ENCODE peak calls at places on chromosomes 1 and 21, in nine cellular contexts. One of them, this sample, is unnamed.

GRCh38 chr1:214957330-214958137 is 125.0 kb upstream of the KCNK2 start:
- DNase-seq in H54: peak; percentile 26
- DNase-seq in astrocyte of the spinal cord: peak; percentile 95
- DNase-seq in NCI-H1105: no peak
- DNase-seq in HCEC 1CT: peak; percentile 99
- DNase-seq in NCI-H526: no peak
- DNase-seq in NCI-H1417: no peak
- DNase-seq in stomach: no peak
- DNase-seq in stimulated activated CD8-positive, alpha-beta memory T cell treated with anti-CD3 and anti-CD28 coated beads, Interleukin-4, amount 100 ng/mL, for 1 hour: no peak
- DNase-seq in this sample: no peak

GRCh38 chr1:4802024-4802423 is 147.6 kb downstream of the AJAP1 start:
- DNase-seq in H54: no peak
- DNase-seq in astrocyte of the spinal cord: no peak
- DNase-seq in NCI-H1105: no peak
- DNase-seq in HCEC 1CT: no peak
- DNase-seq in NCI-H526: no peak
- DNase-seq in NCI-H1417: no peak
- DNase-seq in stomach: no peak
- DNase-seq in stimulated activated CD8-positive, alpha-beta memory T cell treated with anti-CD3 and anti-CD28 coated beads, Interleukin-4, amount 100 ng/mL, for 1 hour: no peak
- DNase-seq in this sample: no peak

GRCh38 chr1:170663011-170663410 is 920 bp upstream of the PRRX1 start:
- DNase-seq in H54: no peak
- DNase-seq in astrocyte of the spinal cord: peak; percentile 63
- DNase-seq in NCI-H1105: no peak
- DNase-seq in HCEC 1CT: peak; percentile 23
- DNase-seq in NCI-H526: no peak
- DNase-seq in NCI-H1417: no peak
- DNase-seq in stomach: no peak
- DNase-seq in stimulated activated CD8-positive, alpha-beta memory T cell treated with anti-CD3 and anti-CD28 coated beads, Interleukin-4, amount 100 ng/mL, for 1 hour: no peak
- DNase-seq in this sample: no peak

GRCh38 chr21:15421521-15421920 is 308.3 kb upstream of the USP25 start:
- DNase-seq in H54: no peak
- DNase-seq in astrocyte of the spinal cord: peak; percentile 43
- DNase-seq in NCI-H1105: no peak
- DNase-seq in HCEC 1CT: no peak
- DNase-seq in NCI-H526: no peak
- DNase-seq in NCI-H1417: no peak
- DNase-seq in stomach: no peak
- DNase-seq in stimulated activated CD8-positive, alpha-beta memory T cell treated with anti-CD3 and anti-CD28 coated beads, Interleukin-4, amount 100 ng/mL, for 1 hour: no peak
- DNase-seq in this sample: no peak

GRCh38 chr1:18575620-18576019 is 55.0 kb upstream of the PAX7 start:
- DNase-seq in H54: no peak
- DNase-seq in astrocyte of the spinal cord: no peak
- DNase-seq in NCI-H1105: peak; percentile 22
- DNase-seq in HCEC 1CT: peak; percentile 11
- DNase-seq in NCI-H526: peak; percentile 54
- DNase-seq in NCI-H1417: peak; percentile 50
- DNase-seq in stomach: peak; percentile 80
- DNase-seq in stimulated activated CD8-positive, alpha-beta memory T cell treated with anti-CD3 and anti-CD28 coated beads, Interleukin-4, amount 100 ng/mL, for 1 hour: peak; percentile 13
- DNase-seq in this sample: no peak

GRCh38 chr1:168842306-168842705 is 113.3 kb upstream of the DPT start:
- DNase-seq in H54: no peak
- DNase-seq in astrocyte of the spinal cord: no peak
- DNase-seq in NCI-H1105: no peak
- DNase-seq in HCEC 1CT: no peak
- DNase-seq in NCI-H526: no peak
- DNase-seq in NCI-H1417: no peak
- DNase-seq in stomach: no peak
- DNase-seq in stimulated activated CD8-positive, alpha-beta memory T cell treated with anti-CD3 and anti-CD28 coated beads, Interleukin-4, amount 100 ng/mL, for 1 hour: no peak
- DNase-seq in this sample: no peak

GRCh38 chr1:81118550-81118949 is 682.2 kb upstream of the ADGRL2 start:
- DNase-seq in H54: no peak
- DNase-seq in astrocyte of the spinal cord: no peak
- DNase-seq in NCI-H1105: no peak
- DNase-seq in HCEC 1CT: peak; percentile 50
- DNase-seq in NCI-H526: no peak
- DNase-seq in NCI-H1417: no peak
- DNase-seq in stomach: no peak
- DNase-seq in stimulated activated CD8-positive, alpha-beta memory T cell treated with anti-CD3 and anti-CD28 coated beads, Interleukin-4, amount 100 ng/mL, for 1 hour: no peak
- DNase-seq in this sample: no peak

GRCh38 chr1:105087496-105087895 is 1337.8 kb downstream of the AMY1C start:
- DNase-seq in H54: no peak
- DNase-seq in astrocyte of the spinal cord: peak; percentile 49
- DNase-seq in NCI-H1105: no peak
- DNase-seq in HCEC 1CT: no peak
- DNase-seq in NCI-H526: peak; percentile 29
- DNase-seq in NCI-H1417: no peak
- DNase-seq in stomach: no peak
- DNase-seq in stimulated activated CD8-positive, alpha-beta memory T cell treated with anti-CD3 and anti-CD28 coated beads, Interleukin-4, amount 100 ng/mL, for 1 hour: no peak
- DNase-seq in this sample: peak; percentile 55

GRCh38 chr1:208029381-208030319 is 118.7 kb upstream of the CD34 start:
- DNase-seq in H54: peak; percentile 35
- DNase-seq in astrocyte of the spinal cord: peak; percentile 78
- DNase-seq in NCI-H1105: no peak
- DNase-seq in HCEC 1CT: peak; percentile 30
- DNase-seq in NCI-H526: no peak
- DNase-seq in NCI-H1417: no peak
- DNase-seq in stomach: no peak
- DNase-seq in stimulated activated CD8-positive, alpha-beta memory T cell treated with anti-CD3 and anti-CD28 coated beads, Interleukin-4, amount 100 ng/mL, for 1 hour: no peak
- DNase-seq in this sample: no peak

GRCh38 chr1:157195521-157196244 is 57.5 kb upstream of the ETV3 start:
- DNase-seq in H54: no peak
- DNase-seq in astrocyte of the spinal cord: no peak
- DNase-seq in NCI-H1105: no peak
- DNase-seq in HCEC 1CT: no peak
- DNase-seq in NCI-H526: no peak
- DNase-seq in NCI-H1417: no peak
- DNase-seq in stomach: no peak
- DNase-seq in stimulated activated CD8-positive, alpha-beta memory T cell treated with anti-CD3 and anti-CD28 coated beads, Interleukin-4, amount 100 ng/mL, for 1 hour: no peak
- DNase-seq in this sample: no peak

GRCh38 chr1:204225841-204226745 is 12.3 kb upstream of the GOLT1A start:
- DNase-seq in H54: no peak
- DNase-seq in astrocyte of the spinal cord: no peak
- DNase-seq in NCI-H1105: no peak
- DNase-seq in HCEC 1CT: no peak
- DNase-seq in NCI-H526: no peak
- DNase-seq in NCI-H1417: no peak
- DNase-seq in stomach: peak; percentile 65
- DNase-seq in stimulated activated CD8-positive, alpha-beta memory T cell treated with anti-CD3 and anti-CD28 coated beads, Interleukin-4, amount 100 ng/mL, for 1 hour: no peak
- DNase-seq in this sample: no peak

GRCh38 chr1:1462318-1462966 is 9.1 kb upstream of the ATAD3B start:
- DNase-seq in H54: no peak
- DNase-seq in astrocyte of the spinal cord: no peak
- DNase-seq in NCI-H1105: no peak
- DNase-seq in HCEC 1CT: peak; percentile 34
- DNase-seq in NCI-H526: no peak
- DNase-seq in NCI-H1417: no peak
- DNase-seq in stomach: no peak
- DNase-seq in stimulated activated CD8-positive, alpha-beta memory T cell treated with anti-CD3 and anti-CD28 coated beads, Interleukin-4, amount 100 ng/mL, for 1 hour: no peak
- DNase-seq in this sample: no peak

GRCh38 chr1:40936878-40937484 is 42.5 kb upstream of the CTPS1 start:
- DNase-seq in H54: no peak
- DNase-seq in astrocyte of the spinal cord: peak; percentile 86
- DNase-seq in NCI-H1105: no peak
- DNase-seq in HCEC 1CT: peak; percentile 45
- DNase-seq in NCI-H526: no peak
- DNase-seq in NCI-H1417: no peak
- DNase-seq in stomach: no peak
- DNase-seq in stimulated activated CD8-positive, alpha-beta memory T cell treated with anti-CD3 and anti-CD28 coated beads, Interleukin-4, amount 100 ng/mL, for 1 hour: no peak
- DNase-seq in this sample: no peak

GRCh38 chr1:174982971-174983689 is 16.6 kb upstream of the CACYBP start:
- DNase-seq in H54: no peak
- DNase-seq in astrocyte of the spinal cord: peak; percentile 54
- DNase-seq in NCI-H1105: peak; percentile 29
- DNase-seq in HCEC 1CT: peak; percentile 42
- DNase-seq in NCI-H526: peak; percentile 37
- DNase-seq in NCI-H1417: peak; percentile 81
- DNase-seq in stomach: no peak
- DNase-seq in stimulated activated CD8-positive, alpha-beta memory T cell treated with anti-CD3 and anti-CD28 coated beads, Interleukin-4, amount 100 ng/mL, for 1 hour: no peak
- DNase-seq in this sample: no peak

GRCh38 chr1:207823531-207823879 is 71.7 kb downstream of the CD46 start:
- DNase-seq in H54: no peak
- DNase-seq in astrocyte of the spinal cord: no peak
- DNase-seq in NCI-H1105: no peak
- DNase-seq in HCEC 1CT: no peak
- DNase-seq in NCI-H526: no peak
- DNase-seq in NCI-H1417: no peak
- DNase-seq in stomach: no peak
- DNase-seq in stimulated activated CD8-positive, alpha-beta memory T cell treated with anti-CD3 and anti-CD28 coated beads, Interleukin-4, amount 100 ng/mL, for 1 hour: no peak
- DNase-seq in this sample: no peak

GRCh38 chr1:181482521-181483083 is 715 bp upstream of the CACNA1E start:
- DNase-seq in H54: no peak
- DNase-seq in astrocyte of the spinal cord: no peak
- DNase-seq in NCI-H1105: no peak
- DNase-seq in HCEC 1CT: no peak
- DNase-seq in NCI-H526: no peak
- DNase-seq in NCI-H1417: peak; percentile 86
- DNase-seq in stomach: peak; percentile 41
- DNase-seq in stimulated activated CD8-positive, alpha-beta memory T cell treated with anti-CD3 and anti-CD28 coated beads, Interleukin-4, amount 100 ng/mL, for 1 hour: no peak
- DNase-seq in this sample: no peak

GRCh38 chr21:43734830-43735229 is 15.9 kb downstream of the PDXK start:
- DNase-seq in H54: no peak
- DNase-seq in astrocyte of the spinal cord: peak; percentile 74
- DNase-seq in NCI-H1105: no peak
- DNase-seq in HCEC 1CT: no peak
- DNase-seq in NCI-H526: no peak
- DNase-seq in NCI-H1417: no peak
- DNase-seq in stomach: peak; percentile 54
- DNase-seq in stimulated activated CD8-positive, alpha-beta memory T cell treated with anti-CD3 and anti-CD28 coated beads, Interleukin-4, amount 100 ng/mL, for 1 hour: no peak
- DNase-seq in this sample: no peak

GRCh38 chr21:14697769-14698168 is 151.7 kb upstream of the SAMSN1 start:
- DNase-seq in H54: no peak
- DNase-seq in astrocyte of the spinal cord: no peak
- DNase-seq in NCI-H1105: no peak
- DNase-seq in HCEC 1CT: no peak
- DNase-seq in NCI-H526: no peak
- DNase-seq in NCI-H1417: no peak
- DNase-seq in stomach: no peak
- DNase-seq in stimulated activated CD8-positive, alpha-beta memory T cell treated with anti-CD3 and anti-CD28 coated beads, Interleukin-4, amount 100 ng/mL, for 1 hour: no peak
- DNase-seq in this sample: no peak

GRCh38 chr1:212518188-212518951 is 85.7 kb downstream of the NENF start:
- DNase-seq in H54: no peak
- DNase-seq in astrocyte of the spinal cord: peak; percentile 59
- DNase-seq in NCI-H1105: no peak
- DNase-seq in HCEC 1CT: no peak
- DNase-seq in NCI-H526: no peak
- DNase-seq in NCI-H1417: no peak
- DNase-seq in stomach: peak; percentile 64
- DNase-seq in stimulated activated CD8-positive, alpha-beta memory T cell treated with anti-CD3 and anti-CD28 coated beads, Interleukin-4, amount 100 ng/mL, for 1 hour: no peak
- DNase-seq in this sample: no peak